ENCODE peak calls at places on chromosomes 13 and 19, in nine cellular contexts. J is adrenal gland, G is hepatocyte, Z is cardiac fibroblast, Y is putamen, N is progenitor cell of endocrine pancreas, I is colonic mucosa, V is NCI-H345, W is fibroblast of pulmonary artery. X is an unnamed sample.

GRCh38 chr13:75137911-75138571 is 343.9 kb downstream of the TBC1D4 start:
- DNase-seq in N (no peak), G (no peak), Y (no peak), I (no peak), V (no peak), J (no peak), W (peak; percentile 19), Z (peak; percentile 12), X (no peak)

GRCh38 chr19:3062165-3063105 is at the start of gene TLE5:
- DNase-seq in Y (peak; percentile 49), W (peak; percentile 47), N (no peak), V (peak; percentile 63), J (peak; percentile 85), I (peak; percentile 70), G (peak; percentile 86), Z (peak; percentile 32), X (peak; percentile 28)

GRCh38 chr13:101942038-101942437 is 459.8 kb downstream of the FGF14 start:
- DNase-seq in Y (peak; percentile 11), I (peak; percentile 23), J (no peak), W (peak; percentile 16), N (no peak), V (peak; percentile 83), G (peak; percentile 56), Z (peak; percentile 61), X (no peak)

GRCh38 chr13:104809483-104809882 is 1726.0 kb downstream of the EFNB2 start:
- DNase-seq in Z (peak; percentile 52), N (no peak), V (no peak), W (peak; percentile 30), G (no peak), J (no peak), Y (no peak), I (no peak), X (no peak)

GRCh38 chr19:797528-798414 is 519 bp downstream of the PTBP1 start:
- DNase-seq in Y (peak; percentile 85), W (peak; percentile 91), V (peak; percentile 93), N (peak; percentile 79), I (peak; percentile 91), G (peak; percentile 97), J (peak; percentile 86), Z (peak; percentile 90), X (peak; percentile 77)

GRCh38 chr19:2034729-2035589 is 16.1 kb downstream of the MKNK2 start:
- DNase-seq in W (peak; percentile 52), J (peak; percentile 78), G (peak; percentile 46), N (no peak), I (peak; percentile 91), V (no peak), Y (no peak), Z (peak; percentile 56), X (no peak)

GRCh38 chr19:48135411-48135810 is 24.8 kb upstream of the PLA2G4C start:
- DNase-seq in J (no peak), W (no peak), Y (no peak), G (peak; percentile 23), Z (no peak), V (no peak), I (peak; percentile 25), N (no peak), X (no peak)

GRCh38 chr13:110444226-110444653 is 117.3 kb downstream of the RAB20 start:
- DNase-seq in I (no peak), G (no peak), Y (no peak), W (peak; percentile 45), V (no peak), N (no peak), J (peak; percentile 39), Z (peak; percentile 76), X (no peak)

GRCh38 chr19:29887498-29887897 is 54.5 kb upstream of the URI1 start:
- DNase-seq in J (no peak), Z (no peak), G (peak; percentile 51), V (no peak), W (peak; percentile 18), I (no peak), Y (no peak), N (no peak), X (no peak)

GRCh38 chr13:77422724-77423123 is 95.8 kb upstream of the MYCBP2 start:
- DNase-seq in Y (no peak), V (no peak), J (no peak), I (no peak), Z (no peak), N (no peak), G (no peak), W (no peak), X (no peak)

GRCh38 chr19:29549105-29550070 is 23.6 kb downstream of the VSTM2B start:
- DNase-seq in Z (no peak), V (no peak), J (no peak), W (no peak), G (no peak), Y (no peak), I (no peak), N (no peak), X (no peak)

GRCh38 chr13:110877737-110878136 is 37.1 kb downstream of the ANKRD10 start:
- DNase-seq in G (no peak), Z (no peak), V (no peak), J (no peak), N (no peak), I (no peak), W (no peak), Y (no peak), X (no peak)

X was measured in stimulated activated CD8-positive, alpha-beta memory T cell treated with anti-CD3 and anti-CD28 coated beads, Interleukin-15, amount 100 ng/mL, for 4 hours.